ENCODE peak calls at places on chromosome 16, in nine cellular contexts. One of them, this sample, is unnamed.

GRCh38 chr16:11393366-11393765 is 48.1 kb downstream of the RMI2 start:
- DNase-seq in NCI-H1436: no peak
- DNase-seq in activated naive CD4-positive, alpha-beta T cell treated with anti-CD3 and anti-CD28 coated beads for 36 hours: no peak
- DNase-seq in mucosa of gallbladder: no peak
- DNase-seq in HEK293T: no peak
- DNase-seq in kidney glomerular epithelial cell: no peak
- DNase-seq in activated T-cell treated with anti-CD3 and anti-CD28 coated beads for 1 hour: no peak
- DNase-seq in activated CD4-positive, alpha-beta T cell treated with anti-CD3 and anti-CD28 coated beads for 24 hours: no peak
- DNase-seq in stimulated activated CD4-positive, alpha-beta T cell treated with anti-CD3 and anti-CD28 coated beads, TNF-alpha, amount 100 ng/mL, for 1 hour: no peak
- DNase-seq in this sample: no peak

GRCh38 chr16:69717066-69717465 is 9.3 kb downstream of the NQO1 start:
- DNase-seq in NCI-H1436: no peak
- DNase-seq in activated naive CD4-positive, alpha-beta T cell treated with anti-CD3 and anti-CD28 coated beads for 36 hours: no peak
- DNase-seq in mucosa of gallbladder: no peak
- DNase-seq in HEK293T: no peak
- DNase-seq in kidney glomerular epithelial cell: no peak
- DNase-seq in activated T-cell treated with anti-CD3 and anti-CD28 coated beads for 1 hour: no peak
- DNase-seq in activated CD4-positive, alpha-beta T cell treated with anti-CD3 and anti-CD28 coated beads for 24 hours: no peak
- DNase-seq in stimulated activated CD4-positive, alpha-beta T cell treated with anti-CD3 and anti-CD28 coated beads, TNF-alpha, amount 100 ng/mL, for 1 hour: no peak
- DNase-seq in this sample: no peak

GRCh38 chr16:86048882-86049585 is 150.1 kb downstream of the IRF8 start:
- DNase-seq in NCI-H1436: no peak
- DNase-seq in activated naive CD4-positive, alpha-beta T cell treated with anti-CD3 and anti-CD28 coated beads for 36 hours: peak
- DNase-seq in mucosa of gallbladder: no peak
- DNase-seq in HEK293T: no peak
- DNase-seq in kidney glomerular epithelial cell: no peak
- DNase-seq in activated T-cell treated with anti-CD3 and anti-CD28 coated beads for 1 hour: no peak
- DNase-seq in activated CD4-positive, alpha-beta T cell treated with anti-CD3 and anti-CD28 coated beads for 24 hours: no peak
- DNase-seq in stimulated activated CD4-positive, alpha-beta T cell treated with anti-CD3 and anti-CD28 coated beads, TNF-alpha, amount 100 ng/mL, for 1 hour: no peak
- DNase-seq in this sample: no peak

GRCh38 chr16:83533193-83533592 is 274.6 kb upstream of the HSBP1 start:
- DNase-seq in NCI-H1436: no peak
- DNase-seq in activated naive CD4-positive, alpha-beta T cell treated with anti-CD3 and anti-CD28 coated beads for 36 hours: no peak
- DNase-seq in mucosa of gallbladder: no peak
- DNase-seq in HEK293T: no peak
- DNase-seq in kidney glomerular epithelial cell: peak
- DNase-seq in activated T-cell treated with anti-CD3 and anti-CD28 coated beads for 1 hour: no peak
- DNase-seq in activated CD4-positive, alpha-beta T cell treated with anti-CD3 and anti-CD28 coated beads for 24 hours: no peak
- DNase-seq in stimulated activated CD4-positive, alpha-beta T cell treated with anti-CD3 and anti-CD28 coated beads, TNF-alpha, amount 100 ng/mL, for 1 hour: no peak
- DNase-seq in this sample: no peak

GRCh38 chr16:66441586-66442375 is 14.7 kb downstream of the BEAN1 start:
- DNase-seq in NCI-H1436: no peak
- DNase-seq in activated naive CD4-positive, alpha-beta T cell treated with anti-CD3 and anti-CD28 coated beads for 36 hours: no peak
- DNase-seq in mucosa of gallbladder: no peak
- DNase-seq in HEK293T: no peak
- DNase-seq in kidney glomerular epithelial cell: no peak
- DNase-seq in activated T-cell treated with anti-CD3 and anti-CD28 coated beads for 1 hour: no peak
- DNase-seq in activated CD4-positive, alpha-beta T cell treated with anti-CD3 and anti-CD28 coated beads for 24 hours: no peak
- DNase-seq in stimulated activated CD4-positive, alpha-beta T cell treated with anti-CD3 and anti-CD28 coated beads, TNF-alpha, amount 100 ng/mL, for 1 hour: no peak
- DNase-seq in this sample: no peak

GRCh38 chr16:78227855-78228254 is 128.4 kb downstream of the WWOX start:
- DNase-seq in NCI-H1436: no peak
- DNase-seq in activated naive CD4-positive, alpha-beta T cell treated with anti-CD3 and anti-CD28 coated beads for 36 hours: no peak
- DNase-seq in mucosa of gallbladder: no peak
- DNase-seq in HEK293T: peak
- DNase-seq in kidney glomerular epithelial cell: no peak
- DNase-seq in activated T-cell treated with anti-CD3 and anti-CD28 coated beads for 1 hour: no peak
- DNase-seq in activated CD4-positive, alpha-beta T cell treated with anti-CD3 and anti-CD28 coated beads for 24 hours: no peak
- DNase-seq in stimulated activated CD4-positive, alpha-beta T cell treated with anti-CD3 and anti-CD28 coated beads, TNF-alpha, amount 100 ng/mL, for 1 hour: no peak
- DNase-seq in this sample: no peak

GRCh38 chr16:67241008-67241900 is 6.0 kb downstream of the FHOD1 start:
- DNase-seq in NCI-H1436: no peak
- DNase-seq in activated naive CD4-positive, alpha-beta T cell treated with anti-CD3 and anti-CD28 coated beads for 36 hours: no peak
- DNase-seq in mucosa of gallbladder: peak
- DNase-seq in HEK293T: no peak
- DNase-seq in kidney glomerular epithelial cell: peak
- DNase-seq in activated T-cell treated with anti-CD3 and anti-CD28 coated beads for 1 hour: no peak
- DNase-seq in activated CD4-positive, alpha-beta T cell treated with anti-CD3 and anti-CD28 coated beads for 24 hours: no peak
- DNase-seq in stimulated activated CD4-positive, alpha-beta T cell treated with anti-CD3 and anti-CD28 coated beads, TNF-alpha, amount 100 ng/mL, for 1 hour: no peak
- DNase-seq in this sample: no peak

GRCh38 chr16:11848842-11849241 is 2.5 kb downstream of the RSL1D1 start:
- DNase-seq in NCI-H1436: no peak
- DNase-seq in activated naive CD4-positive, alpha-beta T cell treated with anti-CD3 and anti-CD28 coated beads for 36 hours: no peak
- DNase-seq in mucosa of gallbladder: no peak
- DNase-seq in HEK293T: no peak
- DNase-seq in kidney glomerular epithelial cell: no peak
- DNase-seq in activated T-cell treated with anti-CD3 and anti-CD28 coated beads for 1 hour: no peak
- DNase-seq in activated CD4-positive, alpha-beta T cell treated with anti-CD3 and anti-CD28 coated beads for 24 hours: no peak
- DNase-seq in stimulated activated CD4-positive, alpha-beta T cell treated with anti-CD3 and anti-CD28 coated beads, TNF-alpha, amount 100 ng/mL, for 1 hour: no peak
- DNase-seq in this sample: no peak

GRCh38 chr16:87800497-87800896 is 34.7 kb upstream of the KLHDC4 start:
- DNase-seq in NCI-H1436: no peak
- DNase-seq in activated naive CD4-positive, alpha-beta T cell treated with anti-CD3 and anti-CD28 coated beads for 36 hours: no peak
- DNase-seq in mucosa of gallbladder: no peak
- DNase-seq in HEK293T: no peak
- DNase-seq in kidney glomerular epithelial cell: no peak
- DNase-seq in activated T-cell treated with anti-CD3 and anti-CD28 coated beads for 1 hour: no peak
- DNase-seq in activated CD4-positive, alpha-beta T cell treated with anti-CD3 and anti-CD28 coated beads for 24 hours: no peak
- DNase-seq in stimulated activated CD4-positive, alpha-beta T cell treated with anti-CD3 and anti-CD28 coated beads, TNF-alpha, amount 100 ng/mL, for 1 hour: no peak
- DNase-seq in this sample: no peak